ENCODE peak calls at places on chromosomes 4 and X, in six cellular contexts. One of them, this sample, is unnamed.
A peak's percentile ranks its signal among the peaks of the same experiment; 100 is the strongest.

GRCh38 chr4:10201356-10202223 is 85.0 kb upstream of the WDR1 start:
- DNase-seq in A549: no peak
- DNase-seq in endothelial cell of umbilical vein: no peak
- DNase-seq in K562: peak; percentile 49
- DNase-seq in HepG2: no peak
- DNase-seq in HCT116: no peak
- DNase-seq in this sample: peak; percentile 0

GRCh38 chr4:84583871-84584373 is 995 bp downstream of the CDS1 start:
- DNase-seq in K562: peak; percentile 13
- DNase-seq in HCT116: no peak
- DNase-seq in A549: peak; percentile 18
- DNase-seq in HepG2: no peak
- DNase-seq in endothelial cell of umbilical vein: no peak
- DNase-seq in this sample: peak; percentile 11

GRCh38 chr4:86564795-86565194 is 29.3 kb upstream of the PTPN13 start:
- DNase-seq in K562: no peak
- DNase-seq in HCT116: no peak
- DNase-seq in HepG2: no peak
- DNase-seq in endothelial cell of umbilical vein: no peak
- DNase-seq in A549: no peak
- DNase-seq in this sample: peak; percentile 13

GRCh38 chrX:20968996-20969395 is 405.2 kb upstream of the CNKSR2 start:
- DNase-seq in endothelial cell of umbilical vein: no peak
- DNase-seq in HepG2: no peak
- DNase-seq in HCT116: no peak
- DNase-seq in A549: no peak
- DNase-seq in K562: no peak
- DNase-seq in this sample: no peak

GRCh38 chrX:17022205-17022604 is 75.7 kb downstream of the REPS2 start:
- DNase-seq in HepG2: no peak
- DNase-seq in A549: no peak
- DNase-seq in endothelial cell of umbilical vein: no peak
- DNase-seq in K562: no peak
- DNase-seq in HCT116: no peak
- DNase-seq in this sample: no peak

GRCh38 chr4:48906283-48907173 is at the start of gene OCIAD2:
- DNase-seq in HepG2: no peak
- DNase-seq in K562: no peak
- DNase-seq in endothelial cell of umbilical vein: peak; percentile 70
- DNase-seq in A549: peak; percentile 64
- DNase-seq in HCT116: peak; percentile 55
- DNase-seq in this sample: peak; percentile 73

GRCh38 chr4:111454961-111455360 is 690.3 kb upstream of the FAM241A start:
- DNase-seq in HepG2: peak; percentile 45
- DNase-seq in A549: no peak
- DNase-seq in HCT116: no peak
- DNase-seq in K562: no peak
- DNase-seq in endothelial cell of umbilical vein: no peak
- DNase-seq in this sample: no peak

GRCh38 chrX:135556055-135556454 is 35.6 kb downstream of the INTS6L start:
- DNase-seq in HepG2: no peak
- DNase-seq in A549: no peak
- DNase-seq in K562: no peak
- DNase-seq in HCT116: no peak
- DNase-seq in endothelial cell of umbilical vein: no peak
- DNase-seq in this sample: peak; percentile 42

GRCh38 chr4:173334891-173335754 is 965 bp upstream of the HMGB2 start:
- DNase-seq in endothelial cell of umbilical vein: peak; percentile 72
- DNase-seq in HCT116: peak; percentile 79
- DNase-seq in HepG2: peak; percentile 83
- DNase-seq in K562: peak; percentile 93
- DNase-seq in A549: peak; percentile 87
- DNase-seq in this sample: peak; percentile 92

GRCh38 chr4:159227984-159228383 is 125.1 kb downstream of the RAPGEF2 start:
- DNase-seq in endothelial cell of umbilical vein: peak; percentile 91
- DNase-seq in HepG2: peak; percentile 3
- DNase-seq in A549: no peak
- DNase-seq in K562: no peak
- DNase-seq in HCT116: peak; percentile 48
- DNase-seq in this sample: no peak

GRCh38 chr4:1723131-1723801 is 1.9 kb downstream of the TACC3 start:
- DNase-seq in HepG2: no peak
- DNase-seq in endothelial cell of umbilical vein: no peak
- DNase-seq in K562: no peak
- DNase-seq in HCT116: no peak
- DNase-seq in A549: no peak
- DNase-seq in this sample: peak; percentile 68

GRCh38 chr4:155539746-155540145 is 126.9 kb upstream of the GUCY1A1 start:
- DNase-seq in HepG2: no peak
- DNase-seq in K562: no peak
- DNase-seq in HCT116: no peak
- DNase-seq in endothelial cell of umbilical vein: no peak
- DNase-seq in A549: no peak
- DNase-seq in this sample: no peak

GRCh38 chr4:92101609-92102231 is 202.0 kb upstream of the GRID2 start:
- DNase-seq in A549: no peak
- DNase-seq in HCT116: no peak
- DNase-seq in HepG2: no peak
- DNase-seq in endothelial cell of umbilical vein: no peak
- DNase-seq in K562: no peak
- DNase-seq in this sample: no peak

GRCh38 chr4:8315343-8316250 is 46.0 kb downstream of the HTRA3 start:
- DNase-seq in K562: no peak
- DNase-seq in A549: peak; percentile 60
- DNase-seq in HepG2: peak; percentile 62
- DNase-seq in endothelial cell of umbilical vein: peak; percentile 81
- DNase-seq in HCT116: peak; percentile 13
- DNase-seq in this sample: no peak

GRCh38 chr4:52266537-52267137 is 215.5 kb downstream of the SPATA18 start:
- DNase-seq in K562: no peak
- DNase-seq in HepG2: no peak
- DNase-seq in endothelial cell of umbilical vein: no peak
- DNase-seq in A549: no peak
- DNase-seq in HCT116: no peak
- DNase-seq in this sample: no peak

GRCh38 chrX:102129473-102129872 is 4.0 kb downstream of the TCEAL2 start:
- DNase-seq in HepG2: no peak
- DNase-seq in HCT116: no peak
- DNase-seq in endothelial cell of umbilical vein: peak; percentile 14
- DNase-seq in K562: no peak
- DNase-seq in A549: peak; percentile 4
- DNase-seq in this sample: peak; percentile 6

GRCh38 chrX:53379008-53379710 is 43.3 kb downstream of the SMC1A start:
- DNase-seq in K562: no peak
- DNase-seq in HCT116: no peak
- DNase-seq in HepG2: no peak
- DNase-seq in endothelial cell of umbilical vein: no peak
- DNase-seq in A549: no peak
- DNase-seq in this sample: no peak

GRCh38 chrX:13717697-13718483 is 16.5 kb downstream of the TRAPPC2 start:
- DNase-seq in K562: no peak
- DNase-seq in HepG2: no peak
- DNase-seq in HCT116: no peak
- DNase-seq in endothelial cell of umbilical vein: no peak
- DNase-seq in A549: no peak
- DNase-seq in this sample: no peak

GRCh38 chr4:13700196-13701140 is 72.9 kb upstream of the BOD1L1 start:
- DNase-seq in HCT116: no peak
- DNase-seq in HepG2: no peak
- DNase-seq in K562: no peak
- DNase-seq in A549: no peak
- DNase-seq in endothelial cell of umbilical vein: no peak
- DNase-seq in this sample: no peak

GRCh38 chrX:119756926-119757635 is 1.3 kb upstream of the SOWAHD start:
- DNase-seq in HepG2: peak; percentile 23
- DNase-seq in HCT116: no peak
- DNase-seq in A549: no peak
- DNase-seq in K562: no peak
- DNase-seq in endothelial cell of umbilical vein: no peak
- DNase-seq in this sample: peak; percentile 29

GRCh38 chr4:3316146-3316545 is 23.3 kb downstream of the RGS12 start:
- DNase-seq in endothelial cell of umbilical vein: no peak
- DNase-seq in HepG2: no peak
- DNase-seq in K562: no peak
- DNase-seq in HCT116: no peak
- DNase-seq in A549: no peak
- DNase-seq in this sample: no peak

GRCh38 chr4:116358633-116359222 is 726.6 kb downstream of the TRAM1L1 start:
- DNase-seq in HCT116: peak; percentile 52
- DNase-seq in A549: peak; percentile 7
- DNase-seq in endothelial cell of umbilical vein: peak; percentile 73
- DNase-seq in HepG2: peak; percentile 82
- DNase-seq in K562: peak; percentile 30
- DNase-seq in this sample: peak; percentile 78

GRCh38 chr4:123568936-123569335 is 172.3 kb downstream of the SPRY1 start:
- DNase-seq in HCT116: no peak
- DNase-seq in endothelial cell of umbilical vein: peak; percentile 50
- DNase-seq in A549: no peak
- DNase-seq in K562: no peak
- DNase-seq in HepG2: no peak
- DNase-seq in this sample: no peak

GRCh38 chr4:4225915-4226605 is 669 bp downstream of the OTOP1 start:
- DNase-seq in A549: no peak
- DNase-seq in HCT116: no peak
- DNase-seq in endothelial cell of umbilical vein: no peak
- DNase-seq in HepG2: no peak
- DNase-seq in K562: no peak
- DNase-seq in this sample: no peak

GRCh38 chr4:27016551-27016950 is 155.9 kb downstream of the STIM2 start:
- DNase-seq in K562: no peak
- DNase-seq in A549: no peak
- DNase-seq in HepG2: no peak
- DNase-seq in HCT116: no peak
- DNase-seq in endothelial cell of umbilical vein: no peak
- DNase-seq in this sample: no peak

GRCh38 chr4:185004562-185005208 is 13.6 kb upstream of the HELT start:
- DNase-seq in HCT116: no peak
- DNase-seq in K562: no peak
- DNase-seq in HepG2: no peak
- DNase-seq in A549: no peak
- DNase-seq in endothelial cell of umbilical vein: no peak
- DNase-seq in this sample: no peak

GRCh38 chr4:185003596-185004351 is 14.5 kb upstream of the HELT start:
- DNase-seq in K562: no peak
- DNase-seq in HepG2: no peak
- DNase-seq in endothelial cell of umbilical vein: no peak
- DNase-seq in A549: no peak
- DNase-seq in HCT116: no peak
- DNase-seq in this sample: no peak

GRCh38 chr4:185005209-185005819 is 13.0 kb upstream of the HELT start:
- DNase-seq in endothelial cell of umbilical vein: peak; percentile 68
- DNase-seq in A549: peak; percentile 64
- DNase-seq in HCT116: peak; percentile 72
- DNase-seq in K562: peak; percentile 78
- DNase-seq in HepG2: peak; percentile 52
- DNase-seq in this sample: peak; percentile 85

DNA sequence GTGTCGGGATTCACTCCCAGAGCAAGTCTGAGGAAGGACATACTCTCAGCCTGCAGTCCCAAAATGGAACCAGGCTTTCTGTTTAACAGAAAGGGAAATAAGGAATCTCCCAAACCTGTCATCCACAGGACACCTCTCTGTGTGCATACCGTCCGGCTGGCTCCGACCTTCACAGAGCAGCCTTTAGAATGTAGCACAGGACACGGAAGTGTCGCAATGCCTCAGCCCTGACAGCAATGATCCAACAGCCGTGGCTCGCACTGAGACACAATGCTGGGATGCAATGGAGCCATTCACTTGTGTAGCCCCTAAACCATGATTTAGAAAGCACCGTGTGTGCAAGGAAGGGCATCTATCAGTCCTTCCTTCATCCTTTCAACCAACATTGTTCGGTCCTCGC is 15.5 kb upstream of the HELT start:
- DNase-seq in HCT116: no peak
- DNase-seq in HepG2: peak; percentile 67
- DNase-seq in K562: no peak
- DNase-seq in endothelial cell of umbilical vein: no peak
- DNase-seq in A549: no peak
- DNase-seq in this sample: peak; percentile 72
- TF ChIP-seq POLR2A in HCT116: no peak
- TF ChIP-seq POLR2A in HepG2: no peak
- TF ChIP-seq POLR2A in K562: no peak
- TF ChIP-seq POLR2A in endothelial cell of umbilical vein: no peak
- TF ChIP-seq POLR2A in A549: no peak
- TF ChIP-seq POLR2A in this sample: no peak

GRCh38 chr4:97670703-97671269 is 472.5 kb downstream of the STPG2 start:
- DNase-seq in HCT116: no peak
- DNase-seq in endothelial cell of umbilical vein: no peak
- DNase-seq in A549: no peak
- DNase-seq in K562: no peak
- DNase-seq in HepG2: no peak
- DNase-seq in this sample: no peak

GRCh38 chr4:97664741-97665140 is 478.5 kb downstream of the STPG2 start:
- DNase-seq in HepG2: no peak
- DNase-seq in HCT116: no peak
- DNase-seq in A549: no peak
- DNase-seq in endothelial cell of umbilical vein: no peak
- DNase-seq in K562: no peak
- DNase-seq in this sample: no peak

GRCh38 chr4:97662133-97662532 is 481.1 kb downstream of the STPG2 start:
- DNase-seq in endothelial cell of umbilical vein: no peak
- DNase-seq in K562: no peak
- DNase-seq in HepG2: no peak
- DNase-seq in HCT116: no peak
- DNase-seq in A549: no peak
- DNase-seq in this sample: no peak

DNA sequence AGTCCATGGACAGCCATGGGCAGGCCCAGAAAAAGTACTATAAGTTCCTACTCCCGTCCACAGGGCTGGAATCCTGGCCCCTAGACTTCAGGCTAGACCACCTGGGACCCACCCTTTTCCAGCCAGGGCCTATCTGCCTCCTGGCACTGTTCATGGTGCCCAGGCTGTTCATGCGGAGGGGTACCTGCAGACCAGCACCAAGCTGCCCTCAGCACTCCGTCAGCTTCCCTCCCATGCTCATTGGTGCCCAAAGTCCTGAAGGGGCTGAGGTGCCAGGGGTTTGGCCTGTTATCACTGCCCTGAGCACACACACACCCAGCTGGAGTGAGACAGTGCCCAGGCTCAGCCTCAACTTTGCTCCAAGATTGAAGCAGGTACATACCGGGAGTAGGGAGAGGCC is 477.7 kb downstream of the STPG2 start:
- DNase-seq in K562: no peak
- DNase-seq in HepG2: no peak
- DNase-seq in HCT116: no peak
- DNase-seq in endothelial cell of umbilical vein: no peak
- DNase-seq in A549: no peak
- DNase-seq in this sample: no peak
- TF ChIP-seq CTCF in K562: no peak
- TF ChIP-seq CTCF in HepG2: no peak
- TF ChIP-seq CTCF in HCT116: no peak
- TF ChIP-seq CTCF in endothelial cell of umbilical vein: no peak
- TF ChIP-seq CTCF in A549: no peak
- TF ChIP-seq CTCF in this sample: no peak

GRCh38 chr4:36165256-36166005 is 78.9 kb downstream of the ARAP2 start:
- DNase-seq in A549: no peak
- DNase-seq in HCT116: no peak
- DNase-seq in HepG2: no peak
- DNase-seq in K562: no peak
- DNase-seq in endothelial cell of umbilical vein: no peak
- DNase-seq in this sample: no peak
- TF ChIP-seq MAX in A549: no peak
- TF ChIP-seq MAX in HCT116: no peak
- TF ChIP-seq MAX in HepG2: no peak
- TF ChIP-seq MAX in K562: no peak
- TF ChIP-seq MAX in endothelial cell of umbilical vein: no peak
- TF ChIP-seq MAX in this sample: no peak

GRCh38 chr4:122152699-122153328 is 683 bp downstream of the BLTP1 start:
- DNase-seq in A549: peak; percentile 13
- DNase-seq in endothelial cell of umbilical vein: peak; percentile 50
- DNase-seq in HepG2: peak; percentile 9
- DNase-seq in HCT116: no peak
- DNase-seq in K562: peak; percentile 15
- DNase-seq in this sample: peak; percentile 69
- TF ChIP-seq POLR2A in A549: no peak
- TF ChIP-seq POLR2A in endothelial cell of umbilical vein: no peak
- TF ChIP-seq POLR2A in HepG2: no peak
- TF ChIP-seq POLR2A in HCT116: no peak
- TF ChIP-seq POLR2A in K562: no peak
- TF ChIP-seq POLR2A in this sample: no peak

This sample was measured in NB4.